ENCODE peak calls at places on chromosomes 12 and 14, in four cellular contexts. M is cardiac muscle cell, D is GM23338, R is cardiac fibroblast. C is an unnamed sample.

GRCh38 chr14:68791078-68791983 is 1.5 kb downstream of the ZFP36L1 start:
- DNase-seq in M (no peak), D (peak; percentile 43), R (peak; percentile 43), C (no peak)

GRCh38 chr12:93226356-93226755 is 151.4 kb upstream of the NUDT4 start:
- DNase-seq in M (no peak), D (no peak), R (peak; percentile 54), C (no peak)

GRCh38 chr14:100577986-100578431 is 9.2 kb downstream of the BEGAIN start:
- DNase-seq in M (no peak), D (no peak), R (no peak), C (no peak)

GRCh38 chr14:65972891-65973290 is 513.3 kb upstream of the CCDC196 start:
- DNase-seq in M (no peak), D (no peak), R (peak; percentile 54), C (peak; percentile 21)

GRCh38 chr12:1852076-1852475 is 31.7 kb downstream of the LRTM2 start:
- DNase-seq in M (no peak), D (no peak), R (no peak), C (no peak)

GRCh38 chr14:102939329-102939728 is 16.9 kb downstream of the AMN start:
- DNase-seq in M (no peak), D (no peak), R (no peak), C (no peak)

GRCh38 chr12:22856120-22856699 is 231.2 kb downstream of the ETNK1 start:
- DNase-seq in M (peak; percentile 47), D (peak; percentile 67), R (peak; percentile 68), C (peak; percentile 57)

GRCh38 chr14:92615451-92615850 is 101.9 kb downstream of the RIN3 start:
- DNase-seq in M (no peak), D (no peak), R (no peak), C (no peak)

GRCh38 chr14:65560340-65561027 is 148.0 kb downstream of the FUT8 start:
- DNase-seq in M (no peak), D (no peak), R (no peak), C (no peak)

GRCh38 chr14:59582161-59582560 is 5.5 kb upstream of the CCDC175 start:
- DNase-seq in M (no peak), D (no peak), R (no peak), C (no peak)

GRCh38 chr12:30796891-30797371 is 42.2 kb upstream of the CAPRIN2 start:
- DNase-seq in M (peak; percentile 20), D (peak; percentile 61), R (peak; percentile 61), C (peak; percentile 35)
- H3K4me3 ChIP-seq in M (peak overlapping the region; percentile 50), D (peak overlapping the region; percentile 74), R (peak overlapping the region; percentile 74), C (peak overlapping the region; percentile 68)

GRCh38 chr12:14961466-14962155 is at the start of gene ARHGDIB:
- DNase-seq in M (no peak), D (peak; percentile 34), R (peak; percentile 69), C (peak; percentile 78)

GRCh38 chr12:14962797-14963196 is 1.4 kb upstream of the ARHGDIB start:
- DNase-seq in M (no peak), D (no peak), R (no peak), C (no peak)

GRCh38 chr12:14963520-14963919 is 2.1 kb upstream of the ARHGDIB start:
- DNase-seq in M (no peak), D (no peak), R (no peak), C (no peak)

GRCh38 chr12:14960548-14961465 is 594 bp downstream of the ARHGDIB start:
- DNase-seq in M (no peak), D (peak; percentile 29), R (peak; percentile 69), C (peak; percentile 65)

GRCh38 chr12:14962180-14962579 is 779 bp upstream of the ARHGDIB start:
- DNase-seq in M (no peak), D (no peak), R (peak; percentile 27), C (no peak)
- H3K4me3 ChIP-seq in M (no peak overlapping the region), D (no peak overlapping the region), R (peak overlapping the region; percentile 60), C (no peak overlapping the region)

GRCh38 chr12:82326905-82327503 is 31.2 kb downstream of the CCDC59 start:
- DNase-seq in M (peak; percentile 62), D (peak; percentile 51), R (peak; percentile 60), C (peak; percentile 51)

GRCh38 chr12:82325540-82326336 is 32.4 kb downstream of the CCDC59 start:
- DNase-seq in M (no peak), D (no peak), R (no peak), C (no peak)

DNA sequence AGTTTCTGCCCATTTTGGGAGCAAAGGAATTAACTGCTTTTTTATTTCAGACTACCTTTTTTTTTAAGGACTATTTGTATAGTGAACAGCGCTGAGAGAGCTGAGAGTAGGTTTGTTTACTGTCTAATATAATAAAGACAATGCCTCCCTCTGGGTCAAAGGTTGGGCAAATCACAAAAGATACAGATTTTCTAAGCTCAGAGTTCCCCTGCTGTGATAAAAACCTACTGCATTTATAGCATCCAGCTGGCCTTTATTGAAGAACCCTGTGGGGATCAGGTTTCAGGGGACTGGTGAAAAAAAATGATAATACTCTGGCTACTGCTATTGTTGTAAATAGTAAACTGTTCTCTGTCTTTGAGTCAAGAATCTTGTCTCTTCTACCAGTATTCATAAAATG is 28.7 kb downstream of the CCDC59 start:
- DNase-seq in M (no peak), D (peak; percentile 52), R (no peak), C (no peak)
- H3K4me3 ChIP-seq in M (no peak overlapping the region), D (no peak overlapping the region), R (no peak overlapping the region), C (no peak overlapping the region)

DNA sequence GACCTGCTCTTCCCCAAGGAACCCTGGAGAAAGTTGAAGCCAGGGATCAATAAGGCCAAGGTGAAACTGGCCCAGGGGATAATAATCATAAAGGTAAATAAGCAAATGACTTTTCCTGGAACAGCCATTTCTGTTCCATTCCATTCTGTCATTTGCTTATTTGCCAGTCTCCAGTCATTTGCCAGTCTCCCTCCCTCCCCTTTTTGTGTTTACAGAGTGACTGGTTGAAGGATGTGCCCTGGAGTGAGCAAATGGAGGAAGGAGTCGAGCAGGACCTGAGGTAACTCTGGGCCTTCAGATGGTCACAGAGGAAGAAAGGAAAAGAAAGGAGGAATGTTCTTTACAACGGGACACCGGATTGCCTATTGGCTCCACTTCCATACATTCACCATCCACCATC is 17.8 kb upstream of the DCD start:
- DNase-seq in M (no peak), D (no peak), R (no peak), C (no peak)
- H3K4me3 ChIP-seq in M (no peak overlapping the region), D (no peak overlapping the region), R (no peak overlapping the region), C (no peak overlapping the region)

DNA sequence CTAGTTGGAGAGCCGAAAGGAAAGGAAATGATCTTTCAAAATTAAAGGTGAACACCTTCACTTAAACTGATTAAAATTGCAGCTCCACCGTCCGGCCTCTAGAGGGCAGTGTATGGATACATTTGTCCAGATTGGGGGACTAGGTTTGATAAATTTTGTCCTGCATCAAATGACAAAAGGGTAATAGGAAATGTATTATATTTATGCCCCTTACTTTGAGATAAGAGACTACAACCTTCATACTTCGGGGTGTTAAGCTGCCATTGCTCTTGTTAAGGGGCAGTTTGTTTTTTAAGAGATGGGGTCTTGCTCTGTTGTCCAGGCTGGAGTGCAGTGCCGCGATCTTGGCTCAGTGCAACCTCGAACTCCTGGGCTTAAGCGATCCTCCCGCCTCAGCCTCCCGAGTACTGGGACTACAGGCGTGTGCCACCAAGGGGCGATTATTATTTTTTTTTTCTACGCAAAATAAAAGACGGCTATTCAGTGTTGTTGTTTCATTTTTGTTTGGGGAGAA is 818 bp upstream of the SUOX start:
- DNase-seq in M (peak; percentile 71), D (peak; percentile 77), R (peak; percentile 78), C (peak; percentile 70)
- H3K4me3 ChIP-seq in M (peak overlapping the region; percentile 43), D (peak overlapping the region; percentile 72), R (peak overlapping the region; percentile 59), C (peak overlapping the region; percentile 81)

GRCh38 chr12:39573971-39574370 is 45.6 kb downstream of the ABCD2 start:
- DNase-seq in M (no peak), D (no peak), R (no peak), C (no peak)

GRCh38 chr12:39572551-39572950 is 47.1 kb downstream of the ABCD2 start:
- DNase-seq in M (no peak), D (no peak), R (no peak), C (no peak)

GRCh38 chr12:39575498-39575875 is 44.1 kb downstream of the ABCD2 start:
- DNase-seq in M (no peak), D (peak; percentile 57), R (no peak), C (no peak)

GRCh38 chr12:39574785-39575497 is 44.7 kb downstream of the ABCD2 start:
- DNase-seq in M (no peak), D (peak; percentile 34), R (peak; percentile 10), C (no peak)

GRCh38 chr12:39574378-39574777 is 45.2 kb downstream of the ABCD2 start:
- DNase-seq in M (no peak), D (peak; percentile 64), R (no peak), C (no peak)
- H3K4me3 ChIP-seq in M (no peak overlapping the region), D (no peak overlapping the region), R (no peak overlapping the region), C (no peak overlapping the region)

DNA sequence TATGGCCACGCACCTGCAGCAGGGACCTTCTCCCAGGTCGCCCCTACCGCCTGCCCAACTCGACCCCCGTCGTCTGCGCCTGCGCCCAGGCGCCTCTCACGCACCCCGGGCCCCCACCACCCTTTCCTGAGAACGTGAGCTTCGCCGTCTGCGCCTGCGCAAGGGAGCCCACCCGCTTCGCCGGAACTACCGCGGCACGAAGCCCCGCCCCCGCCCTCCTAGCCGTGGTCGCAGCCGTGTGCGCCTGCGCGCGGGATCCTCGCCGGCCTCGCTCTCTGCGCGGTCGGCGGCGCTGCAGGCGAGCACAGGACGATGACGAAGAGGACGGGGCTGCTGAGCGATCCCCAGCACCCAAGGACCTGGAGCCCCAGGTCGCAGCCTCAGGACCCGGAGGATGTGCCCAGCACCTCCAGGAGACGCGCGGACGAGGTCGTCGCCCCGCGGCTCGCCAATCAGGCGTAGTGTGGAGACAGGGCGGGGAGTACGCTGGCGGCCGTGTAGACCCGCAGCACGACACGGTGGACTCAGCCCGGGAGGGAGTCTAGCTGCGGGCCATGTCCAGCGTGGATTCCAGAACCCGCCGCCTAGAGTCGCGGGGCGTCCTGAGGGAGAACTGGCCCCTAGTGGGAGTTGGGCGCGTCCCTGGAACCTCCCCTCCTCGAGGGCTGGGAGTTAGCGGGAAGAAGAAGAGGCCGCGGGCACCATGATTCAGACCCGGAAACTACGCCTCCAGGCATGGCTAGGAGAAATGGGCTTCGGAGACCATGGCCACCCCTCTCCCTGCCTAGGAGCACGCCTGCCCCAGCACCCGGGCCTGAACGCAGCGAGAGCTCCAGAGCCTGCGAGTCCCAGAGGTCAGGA is 1120.8 kb upstream of the TMEM132C start:
- DNase-seq in M (peak; percentile 46), D (peak; percentile 85), R (peak; percentile 71), C (peak; percentile 64)
- H3K4me3 ChIP-seq in M (no peak overlapping the region), D (peak overlapping the region; percentile 51), R (peak overlapping the region; percentile 54), C (peak overlapping the region; percentile 58)

GRCh38 chr14:22981090-22982012 is 1.0 kb downstream of the AJUBA start:
- DNase-seq in M (peak; percentile 41), D (peak; percentile 44), R (peak; percentile 14), C (peak; percentile 20)

GRCh38 chr14:22982013-22982476 is 306 bp downstream of the AJUBA start:
- DNase-seq in M (no peak), D (peak; percentile 65), R (peak; percentile 10), C (no peak)

GRCh38 chr14:22979748-22980392 is 2.5 kb downstream of the AJUBA start:
- DNase-seq in M (no peak), D (no peak), R (peak; percentile 12), C (peak; percentile 79)

GRCh38 chr14:22978873-22979671 is 3.3 kb downstream of the AJUBA start:
- DNase-seq in M (no peak), D (no peak), R (no peak), C (peak; percentile 99)

DNA sequence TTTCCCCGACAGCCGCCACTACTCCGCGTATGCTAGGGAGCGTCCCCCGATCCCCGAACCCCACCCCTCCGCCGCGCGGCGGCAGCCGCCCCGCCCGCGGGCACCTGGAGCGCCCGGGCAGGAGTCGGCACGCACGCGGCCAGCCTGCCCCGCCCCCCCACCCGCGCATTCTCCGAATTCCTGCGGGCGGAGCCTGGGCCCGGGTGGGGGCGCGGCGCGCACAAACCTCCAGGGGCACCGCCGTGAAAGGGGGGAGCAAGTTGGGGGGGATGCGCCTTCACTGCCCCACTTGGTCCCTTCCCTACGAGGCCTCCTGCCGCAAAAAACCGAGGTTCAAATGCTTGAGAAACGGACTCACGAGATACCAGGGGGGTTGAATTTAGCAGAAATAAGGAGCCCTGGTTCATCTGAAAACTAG is 1.7 kb downstream of the AJUBA start:
- DNase-seq in M (peak; percentile 66), D (peak; percentile 78), R (peak; percentile 34), C (peak; percentile 82)
- H3K4me3 ChIP-seq in M (peak overlapping the region; percentile 74), D (peak overlapping the region; percentile 70), R (peak overlapping the region; percentile 85), C (peak overlapping the region; percentile 94)